ENCODE peak calls at places on chromosomes 7 and 10, in seven cellular contexts. C is vagina, G is HCT116, O is cardiac muscle cell, Y is adrenal gland, P is fibroblast of lung, E is tibial nerve. W is an unnamed sample.
A peak's percentile ranks its signal among the peaks of the same experiment; 100 is the strongest.

GRCh38 chr7:137933270-137934017 is 68.4 kb downstream of the CREB3L2 start:
- DNase-seq in C (no peak), G (no peak), O (no peak), Y (peak; percentile 60), P (peak; percentile 73), E (no peak), W (peak; percentile 51)

GRCh38 chr10:98694014-98694413 is 247.3 kb upstream of the HPS1 start:
- DNase-seq in C (no peak), G (no peak), O (no peak), Y (no peak), P (peak; percentile 20), E (no peak), W (no peak)

GRCh38 chr7:128311003-128311402 is 32.7 kb downstream of the RBM28 start:
- DNase-seq in C (no peak), G (no peak), O (no peak), Y (no peak), P (no peak), E (no peak), W (no peak)

GRCh38 chr10:75137533-75138438 is 26.3 kb downstream of the SAMD8 start:
- DNase-seq in C (no peak), G (peak; percentile 38), O (peak; percentile 7), Y (no peak), P (peak; percentile 69), E (no peak), W (no peak)

GRCh38 chr10:110208614-110209398 is 1.4 kb downstream of the MXI1 start:
- DNase-seq in C (no peak), G (no peak), O (peak; percentile 51), Y (peak; percentile 46), P (peak; percentile 60), E (peak; percentile 31), W (no peak)

GRCh38 chr7:85090138-85090537 is 96.7 kb downstream of the SEMA3D start:
- DNase-seq in C (no peak), G (no peak), O (peak; percentile 34), Y (no peak), P (no peak), E (no peak), W (no peak)

GRCh38 chr7:157409149-157409752 is 72.4 kb downstream of the DNAJB6 start:
- DNase-seq in C (no peak), G (no peak), O (no peak), Y (no peak), P (no peak), E (no peak), W (peak; percentile 36)

GRCh38 chr7:145624618-145625017 is 492.0 kb upstream of the CNTNAP2 start:
- DNase-seq in C (no peak), G (no peak), O (no peak), Y (no peak), P (peak; percentile 77), E (no peak), W (no peak)

GRCh38 chr7:19944363-19945120 is 171.1 kb upstream of the TMEM196 start:
- DNase-seq in C (no peak), G (peak; percentile 60), O (no peak), Y (no peak), P (no peak), E (no peak), W (no peak)

GRCh38 chr7:12911053-12911452 is 223.6 kb downstream of the ARL4A start:
- DNase-seq in C (no peak), G (no peak), O (no peak), Y (no peak), P (no peak), E (no peak), W (no peak)

GRCh38 chr7:34928052-34928451 is 109.2 kb downstream of the DPY19L1 start:
- DNase-seq in C (no peak), G (peak; percentile 31), O (peak; percentile 75), Y (peak; percentile 20), P (peak; percentile 12), E (no peak), W (no peak)

GRCh38 chr7:2220030-2220429 is 12.7 kb downstream of the MAD1L1 start:
- DNase-seq in C (no peak), G (no peak), O (no peak), Y (no peak), P (no peak), E (no peak), W (no peak)

GRCh38 chr7:74047804-74048380 is 19.9 kb downstream of the ELN start:
- DNase-seq in C (no peak), G (no peak), O (no peak), Y (no peak), P (no peak), E (no peak), W (no peak)

GRCh38 chr7:4233146-4233545 is 448.9 kb upstream of the FOXK1 start:
- DNase-seq in C (no peak), G (no peak), O (no peak), Y (no peak), P (no peak), E (no peak), W (no peak)

GRCh38 chr10:80599424-80599847 is 61.7 kb downstream of the SH2D4B start:
- DNase-seq in C (no peak), G (peak; percentile 59), O (peak; percentile 88), Y (no peak), P (peak; percentile 36), E (no peak), W (peak; percentile 23)

GRCh38 chr7:7323352-7323751 is 141.0 kb downstream of the C1GALT1 start:
- DNase-seq in C (no peak), G (no peak), O (no peak), Y (no peak), P (no peak), E (no peak), W (no peak)

GRCh38 chr7:76234931-76235441 is 33.3 kb downstream of the SRRM3 start:
- DNase-seq in C (no peak), G (peak; percentile 74), O (peak; percentile 90), Y (peak; percentile 86), P (peak; percentile 79), E (no peak), W (peak; percentile 21)

GRCh38 chr10:21689881-21690280 is 155.8 kb downstream of the MLLT10 start:
- DNase-seq in C (no peak), G (no peak), O (no peak), Y (no peak), P (no peak), E (no peak), W (no peak)

GRCh38 chr7:139687980-139688632 is 89.7 kb downstream of the HIPK2 start:
- DNase-seq in C (no peak), G (peak; percentile 26), O (no peak), Y (peak; percentile 52), P (peak; percentile 62), E (no peak), W (no peak)

GRCh38 chr10:21318768-21319167 is 206.7 kb downstream of the SKIDA1 start:
- DNase-seq in C (no peak), G (no peak), O (peak; percentile 45), Y (no peak), P (peak; percentile 50), E (no peak), W (peak; percentile 23)

GRCh38 chr10:10133271-10133670 is 884.4 kb upstream of the CELF2 start:
- DNase-seq in C (no peak), G (no peak), O (no peak), Y (no peak), P (no peak), E (no peak), W (no peak)

GRCh38 chr7:92633211-92633906 is 43.2 kb upstream of the FAM133B start:
- DNase-seq in C (no peak), G (peak; percentile 66), O (no peak), Y (peak; percentile 69), P (peak; percentile 94), E (no peak), W (peak; percentile 95)
- H3K4me3 ChIP-seq in C (no peak overlapping the region), G (no peak overlapping the region), O (no peak overlapping the region), Y (no peak overlapping the region), P (no peak overlapping the region), E (no peak overlapping the region), W (no peak overlapping the region)

GRCh38 chr10:17476073-17476472 is 21.7 kb upstream of the ST8SIA6 start:
- DNase-seq in C (no peak), G (no peak), O (no peak), Y (no peak), P (no peak), E (no peak), W (no peak)

GRCh38 chr10:17474595-17474994 is 20.2 kb upstream of the ST8SIA6 start:
- DNase-seq in C (no peak), G (peak; percentile 21), O (no peak), Y (no peak), P (peak; percentile 47), E (no peak), W (no peak)

GRCh38 chr10:17475661-17476060 is 21.3 kb upstream of the ST8SIA6 start:
- DNase-seq in C (no peak), G (no peak), O (no peak), Y (no peak), P (no peak), E (no peak), W (no peak)

GRCh38 chr10:17472481-17473227 is 18.3 kb upstream of the ST8SIA6 start:
- DNase-seq in C (no peak), G (no peak), O (no peak), Y (no peak), P (no peak), E (no peak), W (no peak)

GRCh38 chr10:17473228-17473950 is 19.0 kb upstream of the ST8SIA6 start:
- DNase-seq in C (no peak), G (no peak), O (no peak), Y (no peak), P (no peak), E (no peak), W (no peak)
- H3K27ac ChIP-seq in C (no peak overlapping the region), G (no peak overlapping the region), O (no peak overlapping the region), Y (no peak overlapping the region), P (no peak overlapping the region), E (no peak overlapping the region), W (no peak overlapping the region)

GRCh38 chr7:69961396-69961795 is 363.1 kb downstream of the AUTS2 start:
- DNase-seq in C (no peak), G (no peak), O (no peak), Y (no peak), P (peak; percentile 11), E (no peak), W (no peak)

GRCh38 chr7:69963388-69963787 is 365.1 kb downstream of the AUTS2 start:
- DNase-seq in C (no peak), G (no peak), O (no peak), Y (no peak), P (no peak), E (no peak), W (no peak)

GRCh38 chr7:69962077-69962855 is 364.0 kb downstream of the AUTS2 start:
- DNase-seq in C (no peak), G (no peak), O (peak; percentile 64), Y (peak; percentile 54), P (peak; percentile 22), E (no peak), W (no peak)

GRCh38 chr7:69967152-69967591 is 368.9 kb downstream of the AUTS2 start:
- DNase-seq in C (no peak), G (no peak), O (peak; percentile 53), Y (peak; percentile 18), P (peak; percentile 2), E (peak; percentile 25), W (no peak)

DNA sequence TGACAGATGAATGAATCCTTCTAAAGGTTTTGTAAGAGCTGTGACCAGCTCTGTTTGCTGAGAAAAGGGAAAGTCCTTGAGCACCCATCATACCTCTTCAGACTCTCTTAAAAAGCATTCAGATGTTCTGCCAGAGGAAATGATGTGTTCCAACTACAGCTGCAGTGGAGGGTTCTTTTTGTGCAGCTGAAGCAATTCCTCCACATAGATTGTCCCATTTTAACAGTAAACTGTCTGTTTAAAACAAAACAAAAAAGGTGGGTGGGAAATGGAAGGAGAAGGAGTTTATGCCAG is 364.5 kb downstream of the AUTS2 start:
- DNase-seq in C (no peak), G (no peak), O (no peak), Y (no peak), P (peak; percentile 14), E (no peak), W (no peak)
- H3K4me3 ChIP-seq in C (no peak overlapping the region), G (no peak overlapping the region), O (no peak overlapping the region), Y (no peak overlapping the region), P (no peak overlapping the region), E (no peak overlapping the region), W (no peak overlapping the region)

GRCh38 chr10:95605163-95605562 is 44.0 kb upstream of the SORBS1 start:
- DNase-seq in C (no peak), G (no peak), O (peak; percentile 77), Y (no peak), P (no peak), E (no peak), W (no peak)
- H3K27ac ChIP-seq in C (peak overlapping the region; percentile 75), G (no peak overlapping the region), O (peak overlapping the region; percentile 99), Y (no peak overlapping the region), P (no peak overlapping the region), E (peak overlapping the region; percentile 33), W (no peak overlapping the region)

W was measured in SJSA1.